ENCODE peak calls at places on chromosomes 1 and 21, in ten cellular contexts. J, R, P, D, H, Z, N, I, F and S are unnamed samples.

GRCh38 chr1:147673816-147674215 is 3.5 kb upstream of the ACP6 start:
- DNase-seq in J (no peak), R (no peak), P (no peak), D (no peak), H (no peak), Z (no peak), N (no peak), I (no peak), F (no peak), S (no peak)

GRCh38 chr1:29649375-29650040 is 413.2 kb downstream of the PTPRU start:
- DNase-seq in J (no peak), R (no peak), P (peak; percentile 30), D (no peak), H (no peak), Z (no peak), N (no peak), I (no peak), F (no peak), S (no peak)

GRCh38 chr1:221911714-221912113 is 169.8 kb upstream of the DUSP10 start:
- DNase-seq in J (no peak), R (no peak), P (no peak), D (no peak), H (no peak), Z (no peak), N (no peak), I (no peak), F (peak; percentile 32), S (no peak)

GRCh38 chr1:111669268-111669667 is 49.7 kb downstream of the RAP1A start:
- DNase-seq in J (no peak), R (peak; percentile 25), P (no peak), D (no peak), H (peak; percentile 9), Z (no peak), N (no peak), I (no peak), F (no peak), S (no peak)

GRCh38 chr1:81029266-81029665 is 771.5 kb upstream of the ADGRL2 start:
- DNase-seq in J (no peak), R (peak; percentile 32), P (no peak), D (no peak), H (no peak), Z (no peak), N (peak; percentile 16), I (no peak), F (no peak), S (no peak)

GRCh38 chr1:15410223-15410883 is 665 bp downstream of the EFHD2 start:
- DNase-seq in J (no peak), R (no peak), P (peak; percentile 52), D (no peak), H (no peak), Z (no peak), N (no peak), I (peak; percentile 27), F (peak; percentile 22), S (no peak)

GRCh38 chr1:246492611-246493245 is 14.4 kb downstream of the SMYD3 start:
- DNase-seq in J (peak; percentile 85), R (peak; percentile 86), P (peak; percentile 89), D (peak; percentile 48), H (peak; percentile 74), Z (no peak), N (peak; percentile 74), I (peak; percentile 61), F (peak; percentile 57), S (no peak)

GRCh38 chr21:17003763-17004373 is 509.0 kb upstream of the CXADR start:
- DNase-seq in J (no peak), R (peak; percentile 3), P (no peak), D (no peak), H (no peak), Z (no peak), N (peak; percentile 18), I (no peak), F (no peak), S (peak; percentile 72)

DNA sequence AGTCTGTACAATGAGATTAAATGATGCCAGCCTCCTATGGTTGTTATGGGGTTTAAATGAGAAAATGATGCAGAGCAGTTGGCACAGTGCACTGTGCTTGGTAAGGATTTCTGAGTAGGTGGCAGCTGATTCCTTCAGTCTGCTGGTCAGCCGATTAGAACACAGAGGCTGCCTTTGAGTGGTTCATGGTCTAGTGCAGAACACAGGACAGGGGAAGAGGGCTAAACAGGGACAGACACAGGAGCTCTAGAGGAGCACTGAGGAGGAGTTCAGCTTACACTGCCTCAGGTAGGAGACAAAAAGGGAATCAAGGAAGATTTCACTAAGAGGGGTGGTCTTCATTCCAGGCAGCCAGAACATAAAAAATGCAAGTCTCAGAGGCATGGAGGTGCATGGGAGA is 1.4 kb downstream of the TIE1 start:
- DNase-seq in J (no peak), R (no peak), P (no peak), D (no peak), H (no peak), Z (no peak), N (no peak), I (no peak), F (no peak), S (no peak)
- H3K4me3 ChIP-seq in J (peak overlapping the region; percentile 54), R (no peak overlapping the region), P (no peak overlapping the region), D (no peak overlapping the region), H (no peak overlapping the region), Z (no peak overlapping the region), N (no peak overlapping the region), I (peak overlapping the region; percentile 47), F (no peak overlapping the region), S (no peak overlapping the region)

GRCh38 chr21:45289655-45290515 is 2.2 kb upstream of the POFUT2 start:
- DNase-seq in J (no peak), R (no peak), P (peak; percentile 52), D (no peak), H (peak; percentile 11), Z (no peak), N (peak; percentile 38), I (no peak), F (no peak), S (no peak)

GRCh38 chr21:45289134-45289533 is 1.4 kb upstream of the POFUT2 start:
- DNase-seq in J (no peak), R (no peak), P (no peak), D (no peak), H (no peak), Z (no peak), N (no peak), I (no peak), F (no peak), S (no peak)

GRCh38 chr21:45287438-45288391 is at the start of gene POFUT2:
- DNase-seq in J (peak; percentile 99), R (peak; percentile 97), P (peak; percentile 99), D (peak; percentile 87), H (peak; percentile 91), Z (peak; percentile 76), N (peak; percentile 91), I (peak; percentile 99), F (peak; percentile 95), S (peak; percentile 88)

GRCh38 chr21:45286671-45287437 is 841 bp downstream of the POFUT2 start:
- DNase-seq in J (peak; percentile 53), R (no peak), P (peak; percentile 96), D (no peak), H (no peak), Z (no peak), N (no peak), I (no peak), F (no peak), S (no peak)

DNA sequence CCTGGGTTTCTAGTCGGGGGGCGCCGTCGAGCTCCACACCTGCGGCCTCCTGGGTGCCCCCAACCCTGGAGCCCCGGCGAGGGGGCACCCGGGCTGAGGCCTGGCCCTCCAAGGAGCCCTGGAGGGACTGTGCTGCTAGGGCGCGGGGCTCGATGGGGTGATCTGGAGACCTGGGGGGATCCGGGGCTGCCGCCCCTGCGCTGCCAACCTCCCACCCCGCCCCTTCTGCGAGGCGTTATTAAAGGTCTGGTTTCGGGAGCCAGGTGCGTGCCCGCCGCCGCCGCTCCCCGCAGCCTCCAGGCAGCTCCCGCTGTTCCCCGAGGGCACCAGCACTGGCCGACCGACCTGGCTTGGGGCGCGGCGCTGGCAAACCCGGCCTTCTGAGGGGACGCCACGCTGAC is 746 bp upstream of the POFUT2 start:
- DNase-seq in J (no peak), R (no peak), P (peak; percentile 61), D (no peak), H (no peak), Z (no peak), N (no peak), I (no peak), F (no peak), S (no peak)
- H3K4me3 ChIP-seq in J (peak overlapping the region; percentile 75), R (peak overlapping the region; percentile 79), P (peak overlapping the region; percentile 78), D (peak overlapping the region; percentile 77), H (peak overlapping the region; percentile 67), Z (peak overlapping the region; percentile 95), N (peak overlapping the region; percentile 63), I (peak overlapping the region; percentile 66), F (no peak overlapping the region), S (peak overlapping the region; percentile 63)

DNA sequence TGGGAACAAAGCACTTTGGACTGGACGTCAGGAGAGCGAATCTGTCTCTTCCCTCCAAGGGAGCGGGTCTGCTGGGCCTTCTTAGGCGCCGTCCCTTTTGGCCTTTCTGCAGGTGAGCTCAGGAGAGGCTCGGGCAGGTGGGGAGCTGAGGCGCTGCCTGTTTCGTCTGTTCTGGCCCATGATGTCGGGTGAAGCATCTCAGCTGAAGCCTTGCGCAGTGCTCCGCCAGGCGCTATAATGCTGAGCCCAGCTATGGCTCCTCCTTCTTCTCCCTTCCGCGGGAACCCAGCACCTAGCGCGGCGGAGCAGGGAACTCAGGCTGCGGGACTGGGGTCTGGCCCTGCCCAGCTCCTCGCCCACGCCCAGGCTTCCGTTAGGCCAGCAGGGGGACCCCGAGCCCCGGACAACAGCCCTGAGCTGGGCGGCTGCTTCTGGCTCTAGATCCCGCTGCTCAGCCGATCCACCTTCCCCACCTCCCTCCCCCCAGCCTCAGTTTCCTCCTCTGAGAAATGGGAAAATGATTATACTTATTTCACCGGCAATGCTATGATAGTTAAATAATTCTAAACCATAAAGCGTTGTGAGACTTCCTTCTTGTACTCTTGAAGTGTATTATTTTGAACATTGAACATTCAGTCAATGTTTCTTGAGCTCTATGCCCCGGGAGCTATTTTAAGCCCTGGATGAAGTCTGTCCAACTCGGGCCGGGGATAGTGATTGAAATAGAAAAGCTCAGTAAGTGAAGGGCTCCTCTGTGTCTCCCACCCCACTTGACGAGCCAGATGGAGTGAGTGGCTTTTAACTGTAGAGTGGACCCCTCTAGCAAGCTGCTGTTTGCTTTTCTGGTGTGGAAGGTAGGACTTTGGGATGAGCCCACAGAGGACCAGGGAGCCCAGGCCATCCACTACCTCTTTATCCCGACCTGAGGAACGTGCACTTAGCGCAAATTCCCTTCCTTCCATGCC is 9.6 kb upstream of the ADORA1 start:
- DNase-seq in J (peak; percentile 90), R (peak; percentile 81), P (peak; percentile 98), D (peak; percentile 21), H (peak; percentile 48), Z (no peak), N (peak; percentile 45), I (peak; percentile 81), F (peak; percentile 9), S (no peak)
- H3K4me3 ChIP-seq in J (peak overlapping the region; percentile 31), R (no peak overlapping the region), P (no peak overlapping the region), D (no peak overlapping the region), H (no peak overlapping the region), Z (no peak overlapping the region), N (no peak overlapping the region), I (no peak overlapping the region), F (no peak overlapping the region), S (no peak overlapping the region)

DNA sequence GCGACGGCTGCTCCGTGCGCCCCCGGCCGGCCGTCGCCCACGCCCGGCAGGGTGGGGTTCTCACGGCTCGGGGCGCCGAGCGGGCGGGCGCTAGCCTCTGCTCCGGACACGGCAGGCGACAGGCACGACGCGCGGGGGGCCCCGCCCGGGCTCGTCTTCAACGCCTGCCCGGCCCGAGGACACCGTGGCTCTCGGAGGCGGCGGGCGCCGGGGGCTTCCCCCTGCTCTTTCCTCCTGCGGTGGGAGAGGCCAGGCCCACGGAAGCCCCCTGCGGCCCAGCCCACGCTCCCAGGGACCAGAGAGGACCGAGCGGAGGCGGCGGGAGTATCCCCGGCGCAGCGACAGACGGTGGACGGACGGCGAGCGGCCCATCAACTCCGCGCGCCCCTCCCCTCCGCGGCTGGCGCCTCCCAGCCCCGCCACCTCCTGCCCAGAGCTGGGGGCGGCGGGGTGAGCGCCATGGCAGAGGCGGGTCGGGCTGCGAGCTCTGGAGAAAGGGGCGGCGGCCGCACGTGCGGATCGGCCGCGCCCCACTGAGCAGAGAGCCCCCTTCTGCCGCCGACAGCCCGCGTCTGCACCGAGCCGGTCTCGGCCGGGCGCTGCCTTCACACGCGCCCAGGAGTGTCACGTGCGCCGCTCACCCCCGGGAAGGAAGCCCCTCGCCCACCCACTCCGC is at the start of the genes SHE and TDRD10:
- DNase-seq in J (peak; percentile 59), R (no peak), P (peak; percentile 70), D (no peak), H (no peak), Z (no peak), N (no peak), I (peak; percentile 63), F (no peak), S (no peak)
- H3K4me3 ChIP-seq in J (peak within 1 kb of the TSS; percentile 67), R (peak within 1 kb of the TSS; percentile 1), P (no peak within 1 kb of the TSS), D (no peak within 1 kb of the TSS), H (no peak within 1 kb of the TSS), Z (peak within 1 kb of the TSS; percentile 67), N (no peak within 1 kb of the TSS), I (peak within 1 kb of the TSS; percentile 48), F (no peak within 1 kb of the TSS), S (no peak within 1 kb of the TSS)